ENCODE peak calls at places on chromosomes 6 and 20, in eight cellular contexts. D, H, O, J, R, Y, E and I are unnamed samples.

GRCh38 chr6:125906158-125906998 is 50.2 kb upstream of the HINT3 start:
- DNase-seq in H (peak; percentile 60), O (no peak), D (peak; percentile 23), E (peak; percentile 89), J (peak; percentile 41), R (peak; percentile 59), Y (no peak), I (peak; percentile 69)

GRCh38 chr20:57813870-57814269 is 104.1 kb upstream of the PMEPA1 start:
- DNase-seq in Y (no peak), E (no peak), H (no peak), D (no peak), J (no peak), O (no peak), R (no peak), I (no peak)

GRCh38 chr6:134935076-134935475 is 14.8 kb downstream of the ALDH8A1 start:
- DNase-seq in R (peak; percentile 66), O (no peak), Y (no peak), H (no peak), D (no peak), E (no peak), J (no peak), I (no peak)

GRCh38 chr6:135743476-135743875 is 108.0 kb upstream of the PDE7B start:
- DNase-seq in H (no peak), O (no peak), Y (no peak), J (no peak), E (peak; percentile 36), D (no peak), R (peak; percentile 14), I (no peak)

GRCh38 chr6:52375780-52376556 is 14.0 kb downstream of the PAQR8 start:
- DNase-seq in O (no peak), H (no peak), D (no peak), R (no peak), E (no peak), J (no peak), Y (no peak), I (no peak)

GRCh38 chr6:168021581-168021980 is 24.1 kb downstream of the KIF25 start:
- DNase-seq in Y (no peak), H (no peak), E (no peak), J (no peak), D (no peak), O (no peak), R (no peak), I (no peak)

GRCh38 chr20:30912006-30912660 is 345.3 kb upstream of the DEFB115 start:
- DNase-seq in H (peak; percentile 7), Y (no peak), R (no peak), E (peak; percentile 79), J (no peak), O (no peak), D (no peak), I (no peak)

GRCh38 chr6:50849781-50850180 is 31.1 kb downstream of the TFAP2B start:
- DNase-seq in D (no peak), E (no peak), J (no peak), Y (no peak), R (no peak), O (no peak), H (no peak), I (no peak)

GRCh38 chr6:28944412-28945006 is 20.7 kb upstream of the TRIM27 start:
- DNase-seq in J (no peak), O (no peak), H (peak; percentile 87), R (peak; percentile 84), E (peak; percentile 80), D (peak; percentile 33), Y (no peak), I (peak; percentile 78)

GRCh38 chr6:163670283-163670682 is 255.8 kb downstream of the QKI start:
- DNase-seq in R (no peak), O (no peak), J (no peak), H (no peak), D (no peak), Y (no peak), E (no peak), I (no peak)

GRCh38 chr6:111792241-111792640 is 81.0 kb downstream of the FYN start:
- DNase-seq in D (no peak), R (no peak), H (no peak), Y (no peak), J (no peak), E (no peak), O (no peak), I (no peak)

GRCh38 chr20:33897313-33897912 is 86.3 kb downstream of the CHMP4B start:
- DNase-seq in O (no peak), J (no peak), Y (no peak), D (no peak), H (peak; percentile 33), E (no peak), R (peak; percentile 20), I (no peak)

GRCh38 chr6:33419580-33420492 is at the start of gene SYNGAP1:
- DNase-seq in O (no peak), E (peak; percentile 76), H (peak; percentile 82), D (no peak), R (peak; percentile 61), J (no peak), Y (no peak), I (no peak)

GRCh38 chr20:58991720-58992119 is 10.7 kb downstream of the NELFCD start:
- DNase-seq in H (no peak), R (no peak), D (no peak), Y (no peak), O (no peak), J (no peak), E (no peak), I (no peak)

GRCh38 chr6:39137235-39137634 is 22.2 kb upstream of the SAYSD1 start:
- DNase-seq in Y (no peak), H (peak; percentile 43), O (peak; percentile 15), D (no peak), R (peak; percentile 57), J (no peak), E (peak; percentile 92), I (peak; percentile 69)

GRCh38 chr6:74518035-74518434 is 687.8 kb downstream of the COL12A1 start:
- DNase-seq in J (no peak), E (no peak), O (no peak), D (no peak), H (no peak), Y (no peak), R (no peak), I (no peak)

GRCh38 chr6:25302677-25303128 is 23.5 kb downstream of the CARMIL1 start:
- DNase-seq in O (peak; percentile 53), Y (no peak), D (no peak), R (peak; percentile 42), H (peak; percentile 78), E (no peak), J (no peak), I (no peak)

GRCh38 chr20:50848341-50848808 is 53.5 kb downstream of the BCAS4 start:
- DNase-seq in J (no peak), O (no peak), E (no peak), H (peak; percentile 70), R (no peak), Y (no peak), D (no peak), I (peak; percentile 89)

GRCh38 chr6:148311849-148312669 is 30.6 kb upstream of the SASH1 start:
- DNase-seq in D (no peak), E (no peak), H (no peak), R (peak; percentile 26), O (no peak), Y (no peak), J (no peak), I (no peak)

GRCh38 chr6:117264487-117265424 is 602 bp upstream of the VGLL2 start:
- DNase-seq in O (no peak), H (peak; percentile 19), R (peak; percentile 26), D (no peak), Y (no peak), J (peak; percentile 47), E (peak; percentile 59), I (peak; percentile 17)

GRCh38 chr20:33373735-33374605 is 27.3 kb downstream of the CDK5RAP1 start:
- DNase-seq in E (no peak), O (no peak), R (peak; percentile 93), H (no peak), Y (no peak), J (no peak), D (no peak), I (peak; percentile 57)

GRCh38 chr20:17910828-17911294 is 57.7 kb downstream of the SNX5 start:
- DNase-seq in O (no peak), R (peak; percentile 49), E (peak; percentile 30), J (no peak), H (peak; percentile 96), Y (no peak), D (no peak), I (peak; percentile 66)

GRCh38 chr20:19893356-19893755 is 123.8 kb upstream of the NAA20 start:
- DNase-seq in E (no peak), J (no peak), Y (no peak), O (no peak), R (peak; percentile 55), D (no peak), H (no peak), I (no peak)